ENCODE peak calls at places on chromosomes 11 and 22, in seven cellular contexts. W is A549, M is tibial nerve, I is ovary, K is sigmoid colon, R is transverse colon, T is HepG2. O is an unnamed sample.

GRCh38 chr22:44210721-44211120 is 30.0 kb downstream of the PARVG start:
- DNase-seq in W (no peak), M (no peak), I (no peak), K (peak; percentile 47), R (no peak), T (no peak), O (no peak)

GRCh38 chr11:104856607-104857006 is 41.7 kb downstream of the CASP12 start:
- DNase-seq in W (no peak), M (no peak), I (no peak), K (no peak), R (no peak), T (no peak), O (no peak)

GRCh38 chr11:73323464-73323863 is 15.4 kb downstream of the ARHGEF17 start:
- DNase-seq in W (no peak), M (peak; percentile 71), I (peak; percentile 94), K (peak; percentile 94), R (peak; percentile 64), T (peak; percentile 41), O (peak; percentile 47)

GRCh38 chr11:78419327-78419726 is 1.7 kb upstream of the GAB2 start:
- DNase-seq in W (peak; percentile 24), M (no peak), I (peak; percentile 51), K (peak; percentile 86), R (peak; percentile 48), T (no peak), O (peak; percentile 42)

GRCh38 chr11:96122601-96123044 is 198.7 kb upstream of the MTMR2 start:
- DNase-seq in W (no peak), M (no peak), I (no peak), K (no peak), R (no peak), T (no peak), O (no peak)

GRCh38 chr11:16341853-16342252 is 14.5 kb downstream of the SOX6 start:
- DNase-seq in W (no peak), M (no peak), I (no peak), K (no peak), R (no peak), T (no peak), O (no peak)

GRCh38 chr11:105553015-105553414 is 56.9 kb upstream of the GRIA4 start:
- DNase-seq in W (no peak), M (no peak), I (no peak), K (no peak), R (no peak), T (no peak), O (no peak)

GRCh38 chr11:64751580-64751979 is 7.6 kb upstream of the RASGRP2 start:
- DNase-seq in W (no peak), M (no peak), I (no peak), K (peak; percentile 48), R (no peak), T (no peak), O (no peak)

GRCh38 chr11:33028537-33028914 is 10.8 kb upstream of the TCP11L1 start:
- DNase-seq in W (no peak), M (no peak), I (no peak), K (no peak), R (no peak), T (no peak), O (no peak)

GRCh38 chr22:19903513-19903912 is 38.1 kb upstream of the COMT start:
- DNase-seq in W (no peak), M (no peak), I (no peak), K (no peak), R (no peak), T (no peak), O (no peak)

GRCh38 chr11:69089258-69089657 is 40.5 kb downstream of the TPCN2 start:
- DNase-seq in W (no peak), M (no peak), I (no peak), K (peak; percentile 82), R (no peak), T (no peak), O (peak; percentile 63)

GRCh38 chr11:11010624-11011127 is 152.8 kb upstream of the ZBED5 start:
- DNase-seq in W (peak; percentile 40), M (no peak), I (no peak), K (no peak), R (peak; percentile 52), T (peak; percentile 16), O (peak; percentile 28)

GRCh38 chr11:9643751-9644150 is 20.1 kb upstream of the SWAP70 start:
- DNase-seq in W (no peak), M (no peak), I (no peak), K (no peak), R (no peak), T (no peak), O (no peak)

GRCh38 chr11:104380358-104380757 is 216.4 kb upstream of the PDGFD start:
- DNase-seq in W (no peak), M (no peak), I (no peak), K (no peak), R (no peak), T (no peak), O (no peak)

DNA sequence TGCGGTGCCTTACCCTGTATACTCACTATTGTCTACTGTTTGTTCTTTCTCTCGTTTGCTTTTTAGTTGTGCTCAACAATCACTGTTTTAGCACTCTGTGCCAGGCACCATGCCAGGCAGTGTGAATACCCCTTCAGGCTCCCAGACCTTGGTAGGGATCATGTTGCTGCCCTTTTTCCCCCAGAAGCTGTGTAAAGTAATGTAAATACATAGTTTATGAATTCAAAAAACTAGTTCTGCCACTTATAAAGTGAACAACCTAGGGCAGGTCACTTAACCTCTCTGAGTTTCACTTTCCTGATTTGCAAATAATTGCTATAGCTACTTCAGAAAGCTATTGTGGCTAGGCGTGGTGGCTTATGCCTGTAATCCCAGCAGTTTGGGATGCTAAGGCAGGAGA is 81.0 kb upstream of the CTSC start:
- DNase-seq in W (no peak), M (no peak), I (no peak), K (no peak), R (no peak), T (no peak), O (no peak)
- TF ChIP-seq EP300 in W (no peak), M (no peak), I (no peak), K (no peak), R (no peak), T (no peak), O (no peak)

DNA sequence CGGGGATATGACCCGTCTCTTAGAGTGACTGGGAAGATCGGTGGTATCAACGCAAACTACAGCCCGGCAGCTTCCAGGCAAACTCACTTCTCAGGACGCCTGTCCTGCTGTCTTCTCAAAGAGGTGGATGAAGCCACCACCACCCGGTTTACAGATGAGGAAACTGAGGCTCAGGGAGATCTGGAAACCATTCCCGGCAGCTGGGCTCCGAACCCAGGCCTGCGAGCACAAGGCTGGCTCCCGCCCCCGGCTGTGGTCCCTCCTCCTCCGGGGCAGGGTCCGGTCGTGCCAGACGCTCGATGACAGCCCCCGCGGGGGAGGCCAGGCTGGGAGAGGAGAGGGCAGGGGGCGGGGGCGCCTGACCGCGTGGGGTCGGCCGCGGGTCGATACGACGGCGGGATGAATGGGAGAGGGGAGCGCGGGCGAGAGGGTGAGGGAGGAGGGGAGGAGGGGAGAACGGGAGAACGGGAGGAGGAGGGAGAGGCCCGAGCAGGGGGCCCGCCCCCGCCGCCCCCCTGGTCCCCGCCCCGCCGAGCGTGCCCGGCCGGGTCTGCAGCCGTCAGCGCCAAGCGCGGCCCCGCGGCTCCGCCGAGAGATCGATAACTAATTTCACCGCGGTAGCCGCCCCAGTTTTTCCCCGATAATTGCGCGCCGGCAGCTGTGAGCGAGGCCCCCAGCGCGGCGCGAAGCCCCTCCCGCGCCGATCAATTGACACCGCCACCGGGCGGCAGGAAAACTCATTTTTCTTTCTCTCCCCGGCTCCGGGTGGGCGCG is 14.0 kb downstream of the IGLL1 start:
- DNase-seq in W (no peak), M (no peak), I (peak; percentile 60), K (peak; percentile 51), R (no peak), T (peak; percentile 31), O (no peak)
- H3K4me3 ChIP-seq in W (peak overlapping the region; percentile 37), M (peak overlapping the region; percentile 37), I (peak overlapping the region; percentile 29), K (peak overlapping the region; percentile 51), R (peak overlapping the region; percentile 44), T (peak overlapping the region; percentile 43), O (peak overlapping the region; percentile 62)

GRCh38 chr11:27028653-27029052 is 12.0 kb upstream of the BBOX1 start:
- DNase-seq in W (no peak), M (no peak), I (no peak), K (no peak), R (no peak), T (no peak), O (no peak)

GRCh38 chr11:27025957-27026356 is 14.7 kb upstream of the BBOX1 start:
- DNase-seq in W (no peak), M (no peak), I (no peak), K (no peak), R (no peak), T (no peak), O (no peak)

GRCh38 chr11:27022659-27023251 is 17.9 kb upstream of the BBOX1 start:
- DNase-seq in W (no peak), M (no peak), I (no peak), K (no peak), R (no peak), T (no peak), O (no peak)

GRCh38 chr11:27025312-27025955 is 15.2 kb upstream of the BBOX1 start:
- DNase-seq in W (no peak), M (no peak), I (no peak), K (no peak), R (no peak), T (peak; percentile 33), O (no peak)

DNA sequence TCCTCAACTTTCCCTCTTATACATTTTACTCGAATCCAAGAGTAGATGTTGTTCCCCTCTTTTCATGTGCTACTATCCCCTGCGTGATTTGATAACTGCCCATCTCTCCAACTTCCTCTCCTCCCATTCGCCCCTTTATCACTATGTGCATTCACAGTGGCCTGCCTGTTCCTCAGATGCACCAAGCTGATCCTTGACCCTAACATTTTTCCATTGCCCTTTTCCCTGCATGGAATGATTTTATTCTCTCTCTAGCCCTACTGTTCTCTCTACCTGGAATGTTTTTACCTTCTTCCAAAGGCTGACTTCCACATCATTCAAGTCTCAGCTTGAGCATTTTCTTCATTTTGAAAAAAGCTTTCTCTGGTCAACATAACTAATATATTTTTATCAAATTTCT is 15.8 kb upstream of the BBOX1 start:
- DNase-seq in W (no peak), M (no peak), I (no peak), K (no peak), R (no peak), T (no peak), O (no peak)
- TF ChIP-seq EP300 in W (no peak), M (no peak), I (no peak), K (no peak), R (no peak), T (no peak), O (no peak)

GRCh38 chr22:24997023-24997422 is 44.5 kb downstream of the KIAA1671 start:
- DNase-seq in W (no peak), M (no peak), I (no peak), K (no peak), R (no peak), T (no peak), O (no peak)
- H3K4me3 ChIP-seq in W (no peak overlapping the region), M (no peak overlapping the region), I (no peak overlapping the region), K (no peak overlapping the region), R (no peak overlapping the region), T (no peak overlapping the region), O (no peak overlapping the region)

DNA sequence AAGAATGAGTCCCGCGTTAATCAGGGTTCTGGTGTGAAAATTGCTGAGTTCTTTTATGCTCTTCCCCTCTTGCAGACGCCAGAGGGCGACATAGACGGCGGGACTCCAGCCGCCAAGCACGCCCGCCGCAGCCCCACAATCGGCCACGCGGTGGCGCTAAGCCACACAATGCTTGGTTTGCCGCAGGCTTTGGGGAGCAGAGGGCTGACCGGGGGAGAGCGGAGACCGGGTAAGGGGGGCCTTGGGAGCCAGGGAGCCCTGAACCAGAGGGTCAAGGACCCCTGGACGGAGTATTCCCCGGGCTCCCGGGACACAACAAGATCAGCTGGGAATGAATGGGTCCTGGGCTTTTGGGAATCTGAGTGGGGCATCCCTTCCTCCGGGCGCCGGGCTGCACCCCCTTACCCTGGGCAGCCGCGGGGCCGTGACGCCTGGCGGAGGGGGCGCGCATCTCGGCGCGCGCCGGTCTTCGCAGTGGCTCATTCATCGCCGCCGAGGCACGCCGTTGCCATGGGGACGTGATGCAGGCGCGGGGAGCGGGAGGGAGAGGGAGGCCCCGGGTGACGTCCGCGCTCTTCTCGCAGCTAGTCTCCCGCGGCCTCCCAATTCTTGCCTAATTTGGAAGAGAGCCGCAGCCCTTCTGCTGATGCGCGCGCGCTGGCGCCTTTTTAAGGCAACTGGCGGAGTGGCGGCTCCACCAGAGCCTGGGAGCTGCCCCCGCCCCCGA is 12.2 kb upstream of the NPAS4 start:
- DNase-seq in W (peak; percentile 91), M (peak; percentile 85), I (peak; percentile 96), K (peak; percentile 98), R (peak; percentile 90), T (peak; percentile 68), O (peak; percentile 91)
- TF ChIP-seq EP300 in W (no peak), M (peak; percentile 47), I (peak; percentile 35), K (peak; percentile 71), R (peak; percentile 47), T (no peak), O (peak; percentile 69)

O was measured in stomach.